ENCODE peak calls at places on chromosomes 13 and 19, in four cellular contexts. One of them, this sample, is unnamed.

GRCh38 chr13:113834496-113835200 is 29.2 kb downstream of the GAS6 start:
- DNase-seq in tibial nerve: no peak
- DNase-seq in body of pancreas: no peak
- DNase-seq in Panc1: no peak
- DNase-seq in this sample: no peak

GRCh38 chr13:40534456-40534855 is 132.0 kb downstream of the FOXO1 start:
- DNase-seq in tibial nerve: no peak
- DNase-seq in body of pancreas: peak; percentile 81
- DNase-seq in Panc1: no peak
- DNase-seq in this sample: no peak

GRCh38 chr19:4511300-4512054 is 6.8 kb downstream of the PLIN4 start:
- DNase-seq in tibial nerve: no peak
- DNase-seq in body of pancreas: no peak
- DNase-seq in Panc1: no peak
- DNase-seq in this sample: no peak

GRCh38 chr13:48120246-48120645 is 25.3 kb upstream of the MED4 start:
- DNase-seq in tibial nerve: no peak
- DNase-seq in body of pancreas: no peak
- DNase-seq in Panc1: no peak
- DNase-seq in this sample: no peak

GRCh38 chr13:106104281-106104901 is 431.1 kb downstream of the EFNB2 start:
- DNase-seq in tibial nerve: no peak
- DNase-seq in body of pancreas: no peak
- DNase-seq in Panc1: no peak
- DNase-seq in this sample: no peak

GRCh38 chr13:113089693-113090414 is 15.7 kb upstream of the F7 start:
- DNase-seq in tibial nerve: no peak
- DNase-seq in body of pancreas: no peak
- DNase-seq in Panc1: no peak
- DNase-seq in this sample: no peak

GRCh38 chr13:110373617-110374016 is 66.5 kb downstream of the COL4A2 start:
- DNase-seq in tibial nerve: no peak
- DNase-seq in body of pancreas: no peak
- DNase-seq in Panc1: no peak
- DNase-seq in this sample: no peak

GRCh38 chr13:45086484-45086883 is 33.8 kb upstream of the GTF2F2 start:
- DNase-seq in tibial nerve: no peak
- DNase-seq in body of pancreas: no peak
- DNase-seq in Panc1: no peak
- DNase-seq in this sample: no peak

GRCh38 chr13:51534075-51534817 is 50.0 kb upstream of the WDFY2 start:
- DNase-seq in tibial nerve: no peak
- DNase-seq in body of pancreas: no peak
- DNase-seq in Panc1: no peak
- DNase-seq in this sample: no peak

GRCh38 chr19:21947775-21948174 is 63.0 kb downstream of the ZNF208 start:
- DNase-seq in tibial nerve: no peak
- DNase-seq in body of pancreas: no peak
- DNase-seq in Panc1: no peak
- DNase-seq in this sample: no peak
- H3K9me3 ChIP-seq in tibial nerve: peaks cover 63% of the 10 kb centered on the region
- H3K9me3 ChIP-seq in body of pancreas: peaks cover 27% of the 10 kb centered on the region
- H3K9me3 ChIP-seq in Panc1: peaks cover 3% of the 10 kb centered on the region
- H3K9me3 ChIP-seq in this sample: no peaks in the 10 kb centered on the region

DNA sequence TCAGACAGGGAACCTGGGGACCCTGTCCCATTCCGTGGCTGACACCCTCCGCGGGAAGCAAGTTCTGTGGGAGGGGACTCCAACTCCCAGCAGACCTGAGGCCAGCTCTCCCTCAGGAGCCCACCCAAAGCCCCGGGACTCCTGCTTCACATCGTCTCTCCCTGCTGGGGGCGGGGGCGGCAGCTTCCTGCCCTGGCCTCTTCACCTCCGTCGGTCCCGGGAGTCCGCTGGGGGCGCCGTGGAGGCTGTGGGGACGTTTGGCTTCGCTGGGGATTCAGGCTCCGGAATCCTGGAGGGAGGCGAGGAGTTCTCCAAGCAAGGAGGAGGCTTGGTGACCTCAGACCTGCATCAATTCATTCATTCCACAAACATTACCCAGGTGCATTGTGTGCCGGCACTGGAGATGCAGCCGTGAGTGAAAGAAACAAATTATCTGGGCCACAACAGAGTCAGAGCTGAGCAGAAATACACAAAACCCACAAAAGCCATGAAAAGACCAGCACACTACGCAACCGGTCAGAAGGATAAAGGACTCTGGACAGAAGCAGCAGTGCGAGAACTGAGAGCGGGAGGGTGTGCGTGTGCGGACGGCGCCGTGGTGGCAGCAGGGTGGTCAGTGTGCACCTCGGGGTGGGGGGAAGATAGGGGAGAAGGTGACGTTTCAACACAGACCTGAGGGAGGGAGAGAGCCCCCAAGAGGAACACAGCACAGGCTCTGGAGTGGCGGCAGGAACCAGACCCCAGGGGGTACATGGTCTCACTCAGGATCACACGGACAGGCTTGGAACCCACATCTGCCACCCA is 19.0 kb downstream of the EPS8L1 start:
- DNase-seq in tibial nerve: no peak
- DNase-seq in body of pancreas: no peak
- DNase-seq in Panc1: no peak
- DNase-seq in this sample: no peak
- H3K27me3 ChIP-seq in tibial nerve: no peaks in the 10 kb centered on the region
- H3K27me3 ChIP-seq in body of pancreas: no peaks in the 10 kb centered on the region
- H3K27me3 ChIP-seq in Panc1: no peaks in the 10 kb centered on the region
- H3K27me3 ChIP-seq in this sample: no peaks in the 10 kb centered on the region

GRCh38 chr19:20558571-20558970 is 7.0 kb downstream of the ZNF737 start:
- DNase-seq in tibial nerve: no peak
- DNase-seq in body of pancreas: no peak
- DNase-seq in Panc1: no peak
- DNase-seq in this sample: no peak
- H3K9me3 ChIP-seq in tibial nerve: peaks cover 94% of the 10 kb centered on the region
- H3K9me3 ChIP-seq in body of pancreas: peaks cover 7% of the 10 kb centered on the region
- H3K9me3 ChIP-seq in Panc1: peaks cover 9% of the 10 kb centered on the region
- H3K9me3 ChIP-seq in this sample: no peaks in the 10 kb centered on the region

GRCh38 chr19:46134527-46134926 is 10.0 kb upstream of the IGFL3 start:
- DNase-seq in tibial nerve: no peak
- DNase-seq in body of pancreas: no peak
- DNase-seq in Panc1: no peak
- DNase-seq in this sample: no peak
- H3K27me3 ChIP-seq in tibial nerve: no peaks in the 10 kb centered on the region
- H3K27me3 ChIP-seq in body of pancreas: no peaks in the 10 kb centered on the region
- H3K27me3 ChIP-seq in Panc1: peaks cover 2% of the 10 kb centered on the region
- H3K27me3 ChIP-seq in this sample: peaks cover 6% of the 10 kb centered on the region

GRCh38 chr13:98689347-98689968 is 63.0 kb downstream of the SLC15A1 start:
- DNase-seq in tibial nerve: no peak
- DNase-seq in body of pancreas: no peak
- DNase-seq in Panc1: no peak
- DNase-seq in this sample: no peak

GRCh38 chr13:98688373-98688772 is 64.1 kb downstream of the SLC15A1 start:
- DNase-seq in tibial nerve: no peak
- DNase-seq in body of pancreas: no peak
- DNase-seq in Panc1: no peak
- DNase-seq in this sample: peak; percentile 97

GRCh38 chr13:98690348-98691041 is 62.0 kb downstream of the SLC15A1 start:
- DNase-seq in tibial nerve: no peak
- DNase-seq in body of pancreas: no peak
- DNase-seq in Panc1: no peak
- DNase-seq in this sample: no peak

GRCh38 chr13:98686281-98686680 is 66.2 kb downstream of the SLC15A1 start:
- DNase-seq in tibial nerve: no peak
- DNase-seq in body of pancreas: no peak
- DNase-seq in Panc1: no peak
- DNase-seq in this sample: no peak

DNA sequence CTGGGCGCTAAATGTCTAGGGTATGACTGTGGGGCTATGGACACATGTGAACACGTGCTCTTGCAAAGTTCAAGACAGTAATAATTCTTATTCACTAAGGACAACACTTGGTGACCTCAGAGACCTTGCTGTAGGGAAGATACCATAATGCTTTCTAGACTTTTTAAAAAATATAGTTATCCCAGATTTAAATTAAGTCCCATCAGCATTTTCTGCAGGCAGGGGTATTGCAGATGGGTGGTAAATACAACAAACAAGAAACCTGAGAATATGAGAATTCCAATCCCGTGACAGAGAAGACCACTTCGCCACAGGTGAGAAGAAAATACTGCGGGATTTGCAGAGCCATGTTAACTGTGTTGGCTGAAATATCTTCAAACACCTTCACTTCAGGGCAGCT is 65.2 kb downstream of the SLC15A1 start:
- DNase-seq in tibial nerve: no peak
- DNase-seq in body of pancreas: no peak
- DNase-seq in Panc1: no peak
- DNase-seq in this sample: no peak
- H3K9me3 ChIP-seq in tibial nerve: no peaks in the 10 kb centered on the region
- H3K9me3 ChIP-seq in body of pancreas: no peaks in the 10 kb centered on the region
- H3K9me3 ChIP-seq in Panc1: no peaks in the 10 kb centered on the region
- H3K9me3 ChIP-seq in this sample: no peaks in the 10 kb centered on the region

GRCh38 chr13:75443356-75443958 is 38.5 kb downstream of the TBC1D4 start:
- DNase-seq in tibial nerve: no peak
- DNase-seq in body of pancreas: no peak
- DNase-seq in Panc1: no peak
- DNase-seq in this sample: no peak
- H3K27me3 ChIP-seq in tibial nerve: no peaks in the 10 kb centered on the region
- H3K27me3 ChIP-seq in body of pancreas: no peaks in the 10 kb centered on the region
- H3K27me3 ChIP-seq in Panc1: no peaks in the 10 kb centered on the region
- H3K27me3 ChIP-seq in this sample: no peaks in the 10 kb centered on the region

GRCh38 chr19:44176590-44176989 is 11.7 kb downstream of the ZNF226 start:
- DNase-seq in tibial nerve: no peak
- DNase-seq in body of pancreas: no peak
- DNase-seq in Panc1: no peak
- DNase-seq in this sample: no peak
- H3K9me3 ChIP-seq in tibial nerve: peaks cover 100% of the 10 kb centered on the region
- H3K9me3 ChIP-seq in body of pancreas: peaks cover 80% of the 10 kb centered on the region
- H3K9me3 ChIP-seq in Panc1: peaks cover 42% of the 10 kb centered on the region
- H3K9me3 ChIP-seq in this sample: peaks cover 6% of the 10 kb centered on the region

GRCh38 chr19:49414256-49414655 is 9.0 kb downstream of the PTH2 start:
- DNase-seq in tibial nerve: no peak
- DNase-seq in body of pancreas: no peak
- DNase-seq in Panc1: no peak
- DNase-seq in this sample: no peak

GRCh38 chr19:49415102-49415809 is 8.0 kb downstream of the PTH2 start:
- DNase-seq in tibial nerve: no peak
- DNase-seq in body of pancreas: no peak
- DNase-seq in Panc1: no peak
- DNase-seq in this sample: no peak

GRCh38 chr19:49415810-49416200 is 7.4 kb downstream of the PTH2 start:
- DNase-seq in tibial nerve: no peak
- DNase-seq in body of pancreas: no peak
- DNase-seq in Panc1: no peak
- DNase-seq in this sample: no peak

GRCh38 chr19:49411681-49412321 is 11.4 kb downstream of the PTH2 start:
- DNase-seq in tibial nerve: no peak
- DNase-seq in body of pancreas: no peak
- DNase-seq in Panc1: no peak
- DNase-seq in this sample: no peak

DNA sequence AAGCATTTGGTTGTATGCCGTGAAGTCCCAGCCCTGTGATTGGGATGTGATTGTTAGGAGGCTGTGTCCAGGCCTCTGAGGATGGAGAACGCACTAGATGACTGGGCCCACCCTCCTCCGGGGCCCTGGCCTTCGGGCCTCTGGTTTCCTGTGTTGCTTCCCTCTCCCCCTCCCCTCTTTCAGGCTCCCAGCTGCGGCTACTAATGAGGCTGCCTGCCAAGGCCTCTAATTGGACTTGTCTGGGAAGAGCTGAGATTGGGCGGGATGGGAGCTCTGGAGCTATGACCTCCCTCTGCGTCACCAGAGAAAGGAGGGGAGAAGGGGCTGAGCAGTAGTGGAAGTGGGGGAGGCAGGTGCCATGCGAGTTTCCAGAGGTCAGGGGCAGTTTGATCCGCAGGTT is 9.9 kb downstream of the PTH2 start:
- DNase-seq in tibial nerve: no peak
- DNase-seq in body of pancreas: no peak
- DNase-seq in Panc1: no peak
- DNase-seq in this sample: no peak
- H3K27me3 ChIP-seq in tibial nerve: no peaks in the 10 kb centered on the region
- H3K27me3 ChIP-seq in body of pancreas: no peaks in the 10 kb centered on the region
- H3K27me3 ChIP-seq in Panc1: no peaks in the 10 kb centered on the region
- H3K27me3 ChIP-seq in this sample: peaks cover 5% of the 10 kb centered on the region

This sample was measured in HAP-1.